ENCODE peak calls at places on chromosomes 16 and 17, in four cellular contexts. Z is cardiac muscle cell; N is CD8-positive, alpha-beta T cell; D is OCI-LY7. X is an unnamed sample.

GRCh38 chr17:62617894-62618472 is 9.5 kb upstream of the MRC2 start:
- DNase-seq in Z (peak; percentile 52), D (no peak), N (no peak), X (no peak)

GRCh38 chr17:33628500-33629336 is 335.6 kb upstream of the ASIC2 start:
- DNase-seq in D (no peak), N (no peak), Z (no peak), X (no peak)

GRCh38 chr16:56275076-56275475 is 83.8 kb downstream of the GNAO1 start:
- DNase-seq in D (no peak), Z (no peak), N (no peak), X (no peak)

GRCh38 chr17:31068291-31068690 is 26.5 kb upstream of the NF1 start:
- DNase-seq in N (peak; percentile 52), Z (peak; percentile 56), D (peak; percentile 71), X (peak; percentile 20)

GRCh38 chr17:32281011-32281451 is 15.4 kb downstream of the RHBDL3 start:
- DNase-seq in N (no peak), Z (no peak), D (no peak), X (no peak)

GRCh38 chr16:11748404-11749254 is 6.0 kb upstream of the TXNDC11 start:
- DNase-seq in D (no peak), Z (no peak), N (no peak), X (no peak)

GRCh38 chr16:14399397-14400284 is 230.4 kb downstream of the PARN start:
- DNase-seq in N (no peak), Z (peak; percentile 58), D (no peak), X (peak; percentile 56)

GRCh38 chr17:67443931-67444597 is 67.0 kb downstream of the PITPNC1 start:
- DNase-seq in D (no peak), N (no peak), Z (peak; percentile 53), X (no peak)

GRCh38 chr17:61974115-61974514 is 46.3 kb upstream of the INTS2 start:
- DNase-seq in Z (no peak), D (no peak), N (no peak), X (no peak)

GRCh38 chr16:16151315-16151714 is 72.0 kb downstream of the ABCC6 start:
- DNase-seq in N (no peak), D (no peak), Z (no peak), X (no peak)

GRCh38 chr16:11560701-11561439 is 25.8 kb downstream of the LITAF start:
- DNase-seq in N (peak; percentile 79), D (no peak), Z (no peak), X (no peak)

GRCh38 chr17:29588017-29588557 is 1.4 kb downstream of the GIT1 start:
- DNase-seq in Z (no peak), D (peak; percentile 18), N (no peak), X (no peak)

GRCh38 chr16:56965149-56965938 is 3.6 kb downstream of the CETP start:
- DNase-seq in D (no peak), N (no peak), Z (no peak), X (no peak)

GRCh38 chr16:17803625-17804410 is 333.1 kb upstream of the XYLT1 start:
- DNase-seq in N (no peak), Z (no peak), D (no peak), X (no peak)

GRCh38 chr17:6596941-6597340 is 40.6 kb upstream of the PITPNM3 start:
- DNase-seq in N (no peak), Z (no peak), D (no peak), X (no peak)

GRCh38 chr17:27473748-27474609 is 17.7 kb downstream of the KSR1 start:
- DNase-seq in N (peak; percentile 54), Z (peak; percentile 69), D (peak; percentile 52), X (peak; percentile 73)

DNA sequence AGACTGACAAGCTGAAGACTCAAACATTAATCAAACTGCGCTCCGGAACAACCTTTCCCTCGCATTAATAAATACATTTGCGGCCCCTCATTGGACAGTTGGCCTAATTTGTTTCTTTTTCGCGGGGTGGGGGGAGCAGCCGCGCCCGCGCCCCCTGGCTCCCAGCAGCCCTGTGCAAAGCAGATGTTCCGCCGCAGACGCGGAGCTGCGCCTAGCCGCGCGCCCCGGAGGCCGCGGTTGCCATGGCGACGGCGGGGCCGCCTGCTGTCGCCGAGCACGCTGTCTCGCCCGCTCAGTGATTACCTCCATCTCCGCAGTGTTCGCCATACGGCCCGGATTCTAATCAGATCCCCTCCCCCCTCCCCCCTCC is 25.5 kb downstream of the COPZ2 start:
- DNase-seq in D (peak; percentile 89), Z (peak; percentile 37), N (peak; percentile 72), X (peak; percentile 85)
- TF ChIP-seq CTCF in D (peak; percentile 29), Z (no peak), N (no peak), X (no peak)

GRCh38 chr16:1335211-1335971 is 1.9 kb downstream of the BAIAP3 start:
- DNase-seq in D (no peak), N (no peak), Z (no peak), X (no peak)

GRCh38 chr16:1335996-1336395 is 2.6 kb downstream of the BAIAP3 start:
- DNase-seq in D (no peak), N (no peak), Z (no peak), X (no peak)

GRCh38 chr16:1333149-1333812 is at the start of gene BAIAP3:
- DNase-seq in Z (peak; percentile 25), D (peak; percentile 49), N (no peak), X (no peak)

GRCh38 chr16:1333854-1334719 is 642 bp downstream of the BAIAP3 start:
- DNase-seq in D (no peak), Z (no peak), N (no peak), X (no peak)

DNA sequence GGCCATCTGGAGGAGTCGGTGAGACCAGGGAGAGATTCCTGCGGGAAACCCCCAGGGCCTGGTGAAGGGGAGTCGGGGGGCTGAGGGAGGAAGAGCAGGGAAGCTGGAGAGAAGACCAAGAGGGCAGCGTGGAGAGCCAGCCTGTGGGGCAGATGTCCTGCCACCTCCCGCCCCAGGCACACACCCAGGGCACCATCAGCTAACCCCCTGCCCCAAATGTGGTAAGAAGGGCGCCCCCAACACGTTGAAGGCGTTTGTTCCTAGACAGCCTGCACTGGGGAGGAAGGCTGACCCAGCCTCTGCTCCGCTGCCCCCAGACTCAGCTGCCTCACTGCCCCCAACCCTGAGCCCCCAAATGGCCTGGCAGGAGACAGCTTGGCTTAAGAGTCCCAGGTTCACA is 1.3 kb downstream of the BAIAP3 start:
- DNase-seq in N (no peak), Z (no peak), D (no peak), X (no peak)
- H3K4me3 ChIP-seq in N (no peak overlapping the region), Z (no peak overlapping the region), D (no peak overlapping the region), X (no peak overlapping the region)

GRCh38 chr17:35893751-35894150 is 13.6 kb upstream of the CCL5 start:
- DNase-seq in Z (no peak), D (no peak), N (no peak), X (no peak)
- H3K36me3 ChIP-seq in Z (no peaks in the 10 kb centered on the region), D (no peaks in the 10 kb centered on the region), N (no peaks in the 10 kb centered on the region), X (no peaks in the 10 kb centered on the region)

GRCh38 chr17:40173091-40173777 is 4.0 kb upstream of the RAPGEFL1 start:
- DNase-seq in N (no peak), D (no peak), Z (no peak), X (no peak)

GRCh38 chr17:40176409-40177110 is 710 bp upstream of the RAPGEFL1 start:
- DNase-seq in N (no peak), Z (no peak), D (no peak), X (no peak)

GRCh38 chr17:40175928-40176327 is 1.3 kb upstream of the RAPGEFL1 start:
- DNase-seq in N (no peak), Z (no peak), D (no peak), X (no peak)

GRCh38 chr17:40173778-40174135 is 3.5 kb upstream of the RAPGEFL1 start:
- DNase-seq in N (no peak), Z (no peak), D (no peak), X (no peak)

DNA sequence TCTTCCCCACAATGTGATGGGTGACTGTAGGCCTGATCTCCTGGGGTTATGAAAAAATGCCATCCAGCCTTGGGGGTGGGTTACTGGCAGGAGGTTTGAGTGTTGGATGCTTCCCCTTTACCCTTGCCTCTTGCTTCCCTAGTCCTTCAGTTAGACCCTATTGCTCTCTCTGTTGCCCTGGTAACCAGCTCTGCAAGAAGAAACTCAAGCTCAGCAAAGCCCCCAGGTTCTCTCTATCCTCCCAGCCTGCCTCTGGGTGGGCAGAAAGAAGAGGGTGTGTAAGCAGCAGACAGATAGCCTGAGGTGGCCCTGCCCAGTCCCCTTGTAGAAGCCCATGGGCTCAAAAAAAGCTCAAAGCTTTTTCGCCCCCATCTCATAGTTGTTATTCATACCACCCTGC is 2.7 kb upstream of the RAPGEFL1 start:
- DNase-seq in Z (no peak), D (no peak), N (no peak), X (no peak)
- TF ChIP-seq CTCF in Z (no peak), D (no peak), N (no peak), X (no peak)

GRCh38 chr16:22192261-22193133 is 13.6 kb upstream of the EEF2K start:
- DNase-seq in D (peak; percentile 35), N (peak; percentile 82), Z (peak; percentile 98), X (peak; percentile 58)
- H3K4me3 ChIP-seq in D (peak overlapping the region; percentile 78), N (peak overlapping the region; percentile 66), Z (peak overlapping the region; percentile 43), X (no peak overlapping the region)

GRCh38 chr16:31078597-31079341 is 4.5 kb downstream of the ZNF646 start:
- DNase-seq in N (no peak), Z (no peak), D (no peak), X (no peak)
- H3K36me3 ChIP-seq in N (peaks cover 22% of the 10 kb centered on the region), Z (peaks cover 25% of the 10 kb centered on the region), D (peaks cover 73% of the 10 kb centered on the region), X (peaks cover 40% of the 10 kb centered on the region)

DNA sequence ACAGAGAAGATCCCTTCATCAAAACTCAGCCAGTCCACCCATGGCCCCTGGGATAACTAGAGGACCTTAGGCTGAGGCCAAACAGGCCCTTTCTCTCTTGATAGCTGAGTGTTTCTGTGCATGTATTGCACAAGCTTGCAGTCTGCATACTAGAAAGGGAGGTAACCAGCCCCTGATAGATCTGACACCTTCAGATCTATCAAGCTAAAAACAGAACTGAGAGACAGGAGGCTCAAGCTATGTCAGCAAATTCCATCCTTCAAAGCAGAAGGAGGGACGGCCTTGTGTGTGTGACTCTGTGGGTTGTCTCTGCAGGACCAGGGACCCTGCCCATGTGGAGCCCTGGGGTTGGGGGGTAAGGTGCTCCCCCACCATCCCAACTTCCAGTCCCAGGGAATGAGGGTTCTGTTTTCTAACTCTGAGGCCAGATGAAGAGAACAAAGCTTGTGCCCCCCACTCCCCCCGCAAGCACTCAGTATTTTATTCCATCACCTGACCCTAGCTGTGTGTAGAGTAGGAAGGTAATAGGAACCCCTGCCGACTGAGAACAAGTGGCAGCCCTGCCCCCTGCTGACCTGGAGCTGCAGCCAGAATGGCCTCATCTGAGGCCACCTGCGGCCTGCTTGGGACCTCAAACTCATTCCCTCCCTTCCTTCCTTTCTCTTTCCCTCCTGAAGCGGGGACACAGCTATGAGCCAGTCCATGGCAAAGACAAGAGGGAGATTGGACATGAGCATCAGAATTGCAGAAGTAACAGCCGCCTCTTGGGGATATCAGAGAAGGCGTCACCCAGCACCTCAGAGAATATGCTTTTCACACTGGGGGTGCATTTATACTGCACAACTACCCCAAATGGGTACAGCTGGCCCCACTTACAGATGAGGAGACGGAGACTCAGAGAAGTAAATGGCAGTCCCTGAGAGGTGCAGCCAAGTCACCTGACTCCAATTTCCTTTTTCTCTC is 63.7 kb downstream of the SMPD3 start:
- DNase-seq in Z (no peak), N (no peak), D (no peak), X (no peak)
- TF ChIP-seq CTCF in Z (no peak), N (no peak), D (peak; percentile 17), X (no peak)